ENCODE peak calls at places on chromosomes 3 and 15, in five cellular contexts. One of them, this sample, is unnamed.

GRCh38 chr3:33612641-33613040 is 105.4 kb downstream of the CLASP2 start:
- DNase-seq in GM12878: no peak
- DNase-seq in HCT116: no peak
- DNase-seq in K562: no peak
- DNase-seq in SK-N-SH: no peak
- DNase-seq in this sample: peak

GRCh38 chr3:67083277-67083676 is 85.2 kb downstream of the KBTBD8 start:
- DNase-seq in K562: peak
- DNase-seq in SK-N-SH: no peak
- DNase-seq in GM12878: peak
- DNase-seq in HCT116: no peak
- DNase-seq in this sample: no peak

GRCh38 chr3:58868101-58868779 is 181.6 kb downstream of the CFAP20DC start:
- DNase-seq in SK-N-SH: no peak
- DNase-seq in K562: no peak
- DNase-seq in GM12878: no peak
- DNase-seq in HCT116: no peak
- DNase-seq in this sample: no peak

GRCh38 chr3:179653777-179654117 is 907 bp downstream of the USP13 start:
- DNase-seq in K562: no peak
- DNase-seq in SK-N-SH: no peak
- DNase-seq in GM12878: no peak
- DNase-seq in HCT116: no peak
- DNase-seq in this sample: no peak

GRCh38 chr3:195595778-195596531 is 12.2 kb upstream of the APOD start:
- DNase-seq in SK-N-SH: no peak
- DNase-seq in HCT116: no peak
- DNase-seq in K562: no peak
- DNase-seq in GM12878: no peak
- DNase-seq in this sample: no peak

GRCh38 chr15:39030291-39031070 is 465.9 kb upstream of the RASGRP1 start:
- DNase-seq in SK-N-SH: no peak
- DNase-seq in HCT116: no peak
- DNase-seq in K562: no peak
- DNase-seq in GM12878: no peak
- DNase-seq in this sample: no peak

GRCh38 chr3:155227141-155227540 is 66.3 kb downstream of the STRIT1 start:
- DNase-seq in GM12878: no peak
- DNase-seq in K562: no peak
- DNase-seq in SK-N-SH: no peak
- DNase-seq in HCT116: no peak
- DNase-seq in this sample: no peak

GRCh38 chr3:126535636-126536035 is 11.7 kb downstream of the CHST13 start:
- DNase-seq in K562: no peak
- DNase-seq in SK-N-SH: no peak
- DNase-seq in HCT116: no peak
- DNase-seq in GM12878: no peak
- DNase-seq in this sample: no peak

GRCh38 chr3:57157666-57158065 is 7.5 kb downstream of the IL17RD start:
- DNase-seq in HCT116: no peak
- DNase-seq in K562: no peak
- DNase-seq in GM12878: no peak
- DNase-seq in SK-N-SH: no peak
- DNase-seq in this sample: no peak
- TF ChIP-seq ZBTB33 in HCT116: no peak
- TF ChIP-seq ZBTB33 in K562: no peak
- TF ChIP-seq ZBTB33 in GM12878: no peak
- TF ChIP-seq ZBTB33 in SK-N-SH: no peak
- TF ChIP-seq ZBTB33 in this sample: no peak

GRCh38 chr3:41137686-41138111 is 61.6 kb upstream of the CTNNB1 start:
- DNase-seq in HCT116: no peak
- DNase-seq in K562: no peak
- DNase-seq in SK-N-SH: no peak
- DNase-seq in GM12878: no peak
- DNase-seq in this sample: no peak
- TF ChIP-seq ZBTB33 in HCT116: no peak
- TF ChIP-seq ZBTB33 in K562: no peak
- TF ChIP-seq ZBTB33 in SK-N-SH: no peak
- TF ChIP-seq ZBTB33 in GM12878: no peak
- TF ChIP-seq ZBTB33 in this sample: no peak

GRCh38 chr15:90097475-90097874 is 4.8 kb downstream of the IDH2 start:
- DNase-seq in HCT116: no peak
- DNase-seq in K562: no peak
- DNase-seq in SK-N-SH: no peak
- DNase-seq in GM12878: peak
- DNase-seq in this sample: no peak
- TF ChIP-seq ZBTB33 in HCT116: no peak
- TF ChIP-seq ZBTB33 in K562: no peak
- TF ChIP-seq ZBTB33 in SK-N-SH: no peak
- TF ChIP-seq ZBTB33 in GM12878: no peak
- TF ChIP-seq ZBTB33 in this sample: no peak

GRCh38 chr3:101938262-101938847 is 89.0 kb downstream of the NFKBIZ start:
- DNase-seq in GM12878: no peak
- DNase-seq in HCT116: no peak
- DNase-seq in SK-N-SH: no peak
- DNase-seq in K562: peak
- DNase-seq in this sample: no peak

GRCh38 chr3:101939391-101939790 is 90.1 kb downstream of the NFKBIZ start:
- DNase-seq in SK-N-SH: no peak
- DNase-seq in K562: no peak
- DNase-seq in HCT116: no peak
- DNase-seq in GM12878: no peak
- DNase-seq in this sample: no peak

GRCh38 chr3:101935081-101935480 is 85.8 kb downstream of the NFKBIZ start:
- DNase-seq in HCT116: no peak
- DNase-seq in GM12878: no peak
- DNase-seq in SK-N-SH: no peak
- DNase-seq in K562: no peak
- DNase-seq in this sample: no peak

GRCh38 chr3:101940521-101940992 is 91.2 kb downstream of the NFKBIZ start:
- DNase-seq in K562: peak
- DNase-seq in SK-N-SH: peak
- DNase-seq in GM12878: no peak
- DNase-seq in HCT116: no peak
- DNase-seq in this sample: no peak

GRCh38 chr3:101936419-101937331 is 87.4 kb downstream of the NFKBIZ start:
- DNase-seq in SK-N-SH: no peak
- DNase-seq in GM12878: peak
- DNase-seq in K562: no peak
- DNase-seq in HCT116: no peak
- DNase-seq in this sample: no peak
- TF ChIP-seq ZBTB33 in SK-N-SH: no peak
- TF ChIP-seq ZBTB33 in GM12878: no peak
- TF ChIP-seq ZBTB33 in K562: no peak
- TF ChIP-seq ZBTB33 in HCT116: no peak
- TF ChIP-seq ZBTB33 in this sample: no peak

GRCh38 chr3:55629432-55629831 is 142.3 kb upstream of the WNT5A start:
- DNase-seq in GM12878: no peak
- DNase-seq in HCT116: no peak
- DNase-seq in K562: no peak
- DNase-seq in SK-N-SH: no peak
- DNase-seq in this sample: no peak
- TF ChIP-seq ZBTB33 in GM12878: no peak
- TF ChIP-seq ZBTB33 in HCT116: no peak
- TF ChIP-seq ZBTB33 in K562: no peak
- TF ChIP-seq ZBTB33 in SK-N-SH: no peak
- TF ChIP-seq ZBTB33 in this sample: no peak

GRCh38 chr3:64873400-64873799 is 185.6 kb upstream of the ADAMTS9 start:
- DNase-seq in HCT116: no peak
- DNase-seq in SK-N-SH: no peak
- DNase-seq in K562: peak
- DNase-seq in GM12878: no peak
- DNase-seq in this sample: no peak

GRCh38 chr3:64880926-64881325 is 193.1 kb upstream of the ADAMTS9 start:
- DNase-seq in GM12878: no peak
- DNase-seq in HCT116: no peak
- DNase-seq in SK-N-SH: no peak
- DNase-seq in K562: no peak
- DNase-seq in this sample: no peak

GRCh38 chr3:64872385-64872784 is 184.6 kb upstream of the ADAMTS9 start:
- DNase-seq in HCT116: no peak
- DNase-seq in SK-N-SH: no peak
- DNase-seq in K562: no peak
- DNase-seq in GM12878: no peak
- DNase-seq in this sample: no peak

GRCh38 chr3:64878372-64878771 is 190.6 kb upstream of the ADAMTS9 start:
- DNase-seq in GM12878: no peak
- DNase-seq in K562: no peak
- DNase-seq in HCT116: no peak
- DNase-seq in SK-N-SH: no peak
- DNase-seq in this sample: no peak
- TF ChIP-seq ZBTB33 in GM12878: no peak
- TF ChIP-seq ZBTB33 in K562: no peak
- TF ChIP-seq ZBTB33 in HCT116: no peak
- TF ChIP-seq ZBTB33 in SK-N-SH: no peak
- TF ChIP-seq ZBTB33 in this sample: no peak

GRCh38 chr15:29364429-29365078 is 94.9 kb upstream of the NSMCE3 start:
- DNase-seq in SK-N-SH: no peak
- DNase-seq in K562: peak
- DNase-seq in GM12878: no peak
- DNase-seq in HCT116: no peak
- DNase-seq in this sample: peak
- TF ChIP-seq ZBTB33 in SK-N-SH: no peak
- TF ChIP-seq ZBTB33 in K562: no peak
- TF ChIP-seq ZBTB33 in GM12878: no peak
- TF ChIP-seq ZBTB33 in HCT116: no peak
- TF ChIP-seq ZBTB33 in this sample: no peak

GRCh38 chr3:13512451-13512850 is 32.3 kb downstream of the HDAC11 start:
- DNase-seq in GM12878: no peak
- DNase-seq in HCT116: no peak
- DNase-seq in K562: no peak
- DNase-seq in SK-N-SH: no peak
- DNase-seq in this sample: no peak
- TF ChIP-seq ZBTB33 in GM12878: no peak
- TF ChIP-seq ZBTB33 in HCT116: no peak
- TF ChIP-seq ZBTB33 in K562: no peak
- TF ChIP-seq ZBTB33 in SK-N-SH: no peak
- TF ChIP-seq ZBTB33 in this sample: no peak

DNA sequence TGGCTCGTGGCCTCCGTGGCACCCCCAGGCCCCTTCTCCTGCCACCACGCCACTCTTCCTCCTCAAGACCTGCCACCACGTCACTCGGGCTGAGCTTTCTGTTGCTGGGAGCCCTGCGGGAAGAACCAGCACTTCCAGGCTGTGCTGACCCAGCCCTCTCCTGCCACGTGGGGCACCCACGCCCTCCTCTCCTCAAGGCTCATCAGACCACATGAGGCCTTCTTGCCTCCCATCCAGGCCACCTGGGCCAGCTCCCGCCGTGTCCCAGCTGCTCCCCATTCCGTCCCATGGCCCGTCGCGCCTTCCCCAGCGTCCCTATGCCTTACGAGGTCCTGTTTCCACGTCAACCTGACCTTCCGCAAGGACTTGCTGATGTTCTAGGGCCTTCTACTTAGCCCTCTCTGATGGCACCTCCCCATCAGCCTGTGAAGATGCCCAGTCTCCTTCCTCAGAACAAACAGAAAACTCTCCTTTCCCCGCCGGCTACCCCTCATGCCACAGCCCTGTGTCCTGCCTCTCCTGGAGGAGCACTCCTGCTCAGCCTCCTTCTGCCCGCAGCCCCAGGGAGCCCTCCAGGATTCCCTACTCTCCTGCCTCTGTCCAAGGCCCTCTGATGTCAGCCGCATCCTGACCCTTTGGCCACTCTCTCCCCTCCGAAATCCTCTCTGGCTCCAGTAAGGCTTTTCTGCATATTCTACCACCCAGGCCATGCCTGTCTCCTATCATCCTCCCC is 71.1 kb upstream of the BLM start:
- DNase-seq in HCT116: no peak
- DNase-seq in K562: no peak
- DNase-seq in GM12878: no peak
- DNase-seq in SK-N-SH: no peak
- DNase-seq in this sample: no peak
- TF ChIP-seq ZBTB33 in HCT116: no peak
- TF ChIP-seq ZBTB33 in K562: peak
- TF ChIP-seq ZBTB33 in GM12878: no peak
- TF ChIP-seq ZBTB33 in SK-N-SH: no peak
- TF ChIP-seq ZBTB33 in this sample: no peak

GRCh38 chr3:171687998-171688397 is 122.3 kb downstream of the PLD1 start:
- DNase-seq in GM12878: no peak
- DNase-seq in HCT116: no peak
- DNase-seq in K562: no peak
- DNase-seq in SK-N-SH: no peak
- DNase-seq in this sample: no peak

GRCh38 chr3:171687064-171687463 is 123.2 kb downstream of the PLD1 start:
- DNase-seq in GM12878: no peak
- DNase-seq in K562: no peak
- DNase-seq in HCT116: no peak
- DNase-seq in SK-N-SH: no peak
- DNase-seq in this sample: no peak

GRCh38 chr3:171684226-171684625 is 126.1 kb downstream of the PLD1 start:
- DNase-seq in HCT116: no peak
- DNase-seq in K562: no peak
- DNase-seq in SK-N-SH: no peak
- DNase-seq in GM12878: no peak
- DNase-seq in this sample: no peak

GRCh38 chr3:171682743-171683142 is 127.5 kb downstream of the PLD1 start:
- DNase-seq in HCT116: no peak
- DNase-seq in GM12878: no peak
- DNase-seq in K562: no peak
- DNase-seq in SK-N-SH: no peak
- DNase-seq in this sample: no peak

DNA sequence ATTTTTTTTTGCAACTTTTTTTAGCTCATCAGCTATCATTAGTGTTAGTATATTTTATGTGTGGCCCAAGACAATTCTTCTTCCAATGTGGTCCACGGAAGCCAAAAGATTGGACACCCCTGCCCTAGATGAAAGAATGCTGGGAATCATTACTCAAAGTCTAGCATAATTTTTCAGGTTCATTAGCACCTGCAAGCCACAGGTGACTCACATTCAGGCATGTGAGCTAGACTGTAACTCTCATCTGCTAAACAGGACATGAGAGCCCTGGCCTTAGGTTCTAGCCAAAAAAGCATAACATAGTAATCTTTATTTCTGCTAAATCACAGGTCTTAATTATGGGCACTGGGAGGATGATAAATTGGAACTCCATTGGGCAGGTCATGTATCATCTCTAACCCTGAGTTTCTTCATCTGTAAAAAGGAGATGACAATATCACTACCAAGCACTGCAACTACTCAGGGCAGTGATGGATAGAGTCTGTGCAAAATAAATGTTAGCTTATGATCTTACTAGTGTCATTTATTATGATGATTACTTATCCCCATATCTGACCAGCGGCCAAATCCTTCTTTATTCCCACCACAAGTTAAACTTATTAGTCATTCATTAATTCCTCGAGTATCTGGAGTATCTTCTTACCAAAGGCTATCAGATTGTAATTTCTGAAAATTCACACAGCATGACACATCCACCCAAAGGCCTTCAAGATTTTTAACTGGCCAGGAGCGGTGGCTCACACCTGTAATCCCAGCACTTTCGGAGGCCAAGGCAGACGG is 125.0 kb downstream of the PLD1 start:
- DNase-seq in HCT116: no peak
- DNase-seq in K562: no peak
- DNase-seq in SK-N-SH: no peak
- DNase-seq in GM12878: no peak
- DNase-seq in this sample: no peak
- TF ChIP-seq ZBTB33 in HCT116: no peak
- TF ChIP-seq ZBTB33 in K562: no peak
- TF ChIP-seq ZBTB33 in SK-N-SH: peak
- TF ChIP-seq ZBTB33 in GM12878: no peak
- TF ChIP-seq ZBTB33 in this sample: no peak